ENCODE peak calls at places on chromosome 2, in ten cellular contexts. One of them, this sample, is unnamed.

GRCh38 chr2:161798027-161798426 is 173.8 kb downstream of the SLC4A10 start:
- DNase-seq in fibroblast of mammary gland: no peak
- DNase-seq in ACHN: no peak
- DNase-seq in Karpas-422: no peak
- DNase-seq in skeletal muscle cell: no peak
- DNase-seq in IMR-90: no peak
- DNase-seq in kidney glomerular epithelial cell: no peak
- DNase-seq in activated CD4-positive, alpha-beta T cell treated with anti-CD3 and anti-CD28 coated beads for 24 hours: no peak
- DNase-seq in NCI-H1417: no peak
- DNase-seq in sciatic nerve: no peak
- DNase-seq in this sample: no peak

GRCh38 chr2:44205169-44205568 is 36.5 kb downstream of the PPM1B start:
- DNase-seq in activated CD4-positive, alpha-beta T cell treated with anti-CD3 and anti-CD28 coated beads for 24 hours: no peak
- DNase-seq in fibroblast of mammary gland: peak; percentile 34
- DNase-seq in ACHN: no peak
- DNase-seq in skeletal muscle cell: peak; percentile 9
- DNase-seq in kidney glomerular epithelial cell: no peak
- DNase-seq in NCI-H1417: no peak
- DNase-seq in IMR-90: no peak
- DNase-seq in Karpas-422: no peak
- DNase-seq in sciatic nerve: no peak
- DNase-seq in this sample: no peak

GRCh38 chr2:237590272-237591020 is at the start of gene RAB17:
- DNase-seq in kidney glomerular epithelial cell: peak; percentile 33
- DNase-seq in ACHN: peak; percentile 45
- DNase-seq in Karpas-422: no peak
- DNase-seq in sciatic nerve: no peak
- DNase-seq in IMR-90: peak; percentile 39
- DNase-seq in fibroblast of mammary gland: no peak
- DNase-seq in activated CD4-positive, alpha-beta T cell treated with anti-CD3 and anti-CD28 coated beads for 24 hours: no peak
- DNase-seq in NCI-H1417: no peak
- DNase-seq in skeletal muscle cell: no peak
- DNase-seq in this sample: peak; percentile 28

GRCh38 chr2:149219853-149220252 is 110.5 kb upstream of the LYPD6 start:
- DNase-seq in IMR-90: no peak
- DNase-seq in activated CD4-positive, alpha-beta T cell treated with anti-CD3 and anti-CD28 coated beads for 24 hours: no peak
- DNase-seq in ACHN: no peak
- DNase-seq in Karpas-422: no peak
- DNase-seq in skeletal muscle cell: no peak
- DNase-seq in sciatic nerve: no peak
- DNase-seq in kidney glomerular epithelial cell: no peak
- DNase-seq in NCI-H1417: no peak
- DNase-seq in fibroblast of mammary gland: no peak
- DNase-seq in this sample: no peak

GRCh38 chr2:237744613-237745249 is 53.8 kb upstream of the RBM44 start:
- DNase-seq in NCI-H1417: peak; percentile 35
- DNase-seq in Karpas-422: peak; percentile 82
- DNase-seq in fibroblast of mammary gland: peak; percentile 52
- DNase-seq in kidney glomerular epithelial cell: peak; percentile 32
- DNase-seq in skeletal muscle cell: no peak
- DNase-seq in ACHN: peak; percentile 69
- DNase-seq in IMR-90: peak; percentile 54
- DNase-seq in sciatic nerve: peak; percentile 90
- DNase-seq in activated CD4-positive, alpha-beta T cell treated with anti-CD3 and anti-CD28 coated beads for 24 hours: peak; percentile 71
- DNase-seq in this sample: no peak

GRCh38 chr2:11129598-11130449 is 25.4 kb upstream of the SLC66A3 start:
- DNase-seq in skeletal muscle cell: no peak
- DNase-seq in sciatic nerve: peak; percentile 75
- DNase-seq in IMR-90: no peak
- DNase-seq in fibroblast of mammary gland: no peak
- DNase-seq in ACHN: peak; percentile 57
- DNase-seq in Karpas-422: peak; percentile 80
- DNase-seq in NCI-H1417: peak; percentile 95
- DNase-seq in kidney glomerular epithelial cell: no peak
- DNase-seq in activated CD4-positive, alpha-beta T cell treated with anti-CD3 and anti-CD28 coated beads for 24 hours: peak; percentile 62
- DNase-seq in this sample: no peak

GRCh38 chr2:216283038-216283900 is 89.0 kb downstream of the MARCHF4 start:
- DNase-seq in activated CD4-positive, alpha-beta T cell treated with anti-CD3 and anti-CD28 coated beads for 24 hours: peak; percentile 21
- DNase-seq in sciatic nerve: no peak
- DNase-seq in NCI-H1417: no peak
- DNase-seq in fibroblast of mammary gland: peak; percentile 9
- DNase-seq in IMR-90: no peak
- DNase-seq in kidney glomerular epithelial cell: no peak
- DNase-seq in ACHN: peak; percentile 45
- DNase-seq in Karpas-422: peak; percentile 86
- DNase-seq in skeletal muscle cell: no peak
- DNase-seq in this sample: no peak

GRCh38 chr2:46308081-46308480 is 10.9 kb downstream of the EPAS1 start:
- DNase-seq in sciatic nerve: no peak
- DNase-seq in skeletal muscle cell: no peak
- DNase-seq in fibroblast of mammary gland: no peak
- DNase-seq in NCI-H1417: no peak
- DNase-seq in ACHN: no peak
- DNase-seq in activated CD4-positive, alpha-beta T cell treated with anti-CD3 and anti-CD28 coated beads for 24 hours: no peak
- DNase-seq in kidney glomerular epithelial cell: no peak
- DNase-seq in Karpas-422: no peak
- DNase-seq in IMR-90: no peak
- DNase-seq in this sample: no peak

GRCh38 chr2:46262248-46262938 is 34.8 kb upstream of the EPAS1 start:
- DNase-seq in activated CD4-positive, alpha-beta T cell treated with anti-CD3 and anti-CD28 coated beads for 24 hours: no peak
- DNase-seq in sciatic nerve: no peak
- DNase-seq in IMR-90: no peak
- DNase-seq in NCI-H1417: no peak
- DNase-seq in kidney glomerular epithelial cell: no peak
- DNase-seq in Karpas-422: no peak
- DNase-seq in fibroblast of mammary gland: no peak
- DNase-seq in skeletal muscle cell: no peak
- DNase-seq in ACHN: no peak
- DNase-seq in this sample: no peak

GRCh38 chr2:70919672-70920366 is 15.9 kb upstream of the ATP6V1B1 start:
- DNase-seq in NCI-H1417: peak; percentile 64
- DNase-seq in IMR-90: peak; percentile 64
- DNase-seq in fibroblast of mammary gland: peak; percentile 72
- DNase-seq in skeletal muscle cell: no peak
- DNase-seq in ACHN: peak; percentile 75
- DNase-seq in activated CD4-positive, alpha-beta T cell treated with anti-CD3 and anti-CD28 coated beads for 24 hours: peak; percentile 77
- DNase-seq in Karpas-422: peak; percentile 90
- DNase-seq in kidney glomerular epithelial cell: peak; percentile 48
- DNase-seq in sciatic nerve: peak; percentile 83
- DNase-seq in this sample: peak; percentile 56

GRCh38 chr2:176553685-176554106 is 284.5 kb downstream of the MTX2 start:
- DNase-seq in ACHN: peak; percentile 84
- DNase-seq in fibroblast of mammary gland: peak; percentile 72
- DNase-seq in kidney glomerular epithelial cell: peak; percentile 81
- DNase-seq in skeletal muscle cell: no peak
- DNase-seq in NCI-H1417: peak; percentile 72
- DNase-seq in Karpas-422: peak; percentile 88
- DNase-seq in sciatic nerve: peak; percentile 73
- DNase-seq in activated CD4-positive, alpha-beta T cell treated with anti-CD3 and anti-CD28 coated beads for 24 hours: no peak
- DNase-seq in IMR-90: peak; percentile 1
- DNase-seq in this sample: peak; percentile 41

This sample was measured in fibroblast of lung.